ENCODE peak calls at places on chromosomes 11 and 22, in nine cellular contexts. I, K, Y, L, Z, M, Q, V and T are unnamed samples.

GRCh38 chr11:103529217-103529684 is 420.0 kb downstream of the DYNC2H1 start:
- DNase-seq in I (no peak), L (no peak), K (no peak), Q (no peak), Y (no peak), V (no peak), Z (no peak), M (no peak), T (no peak)

GRCh38 chr11:123450593-123450992 is 20.5 kb downstream of the GRAMD1B start:
- DNase-seq in Y (no peak), M (no peak), V (no peak), Z (no peak), K (no peak), Q (no peak), L (no peak), I (no peak), T (no peak)

GRCh38 chr22:40348025-40348658 is 1.8 kb downstream of the ADSL start:
- DNase-seq in K (peak), M (peak), Z (peak), I (peak), V (peak), Y (no peak), Q (no peak), L (peak), T (no peak)

GRCh38 chr11:42407379-42407778 is 904.4 kb upstream of the API5 start:
- DNase-seq in Z (no peak), K (no peak), L (peak), Y (no peak), I (peak), M (no peak), Q (no peak), V (peak), T (no peak)

GRCh38 chr11:96049426-96049825 is 125.5 kb upstream of the MTMR2 start:
- DNase-seq in L (no peak), M (no peak), I (no peak), Y (no peak), Z (no peak), K (no peak), V (no peak), Q (no peak), T (no peak)

GRCh38 chr11:17714356-17714854 is 5.0 kb upstream of the MYOD1 start:
- DNase-seq in Q (no peak), M (no peak), I (no peak), Z (no peak), L (no peak), Y (no peak), V (no peak), K (peak), T (no peak)

GRCh38 chr11:35151241-35151640 is 12.3 kb downstream of the CD44 start:
- DNase-seq in K (no peak), V (no peak), Z (no peak), M (no peak), Y (no peak), Q (no peak), L (no peak), I (no peak), T (no peak)

GRCh38 chr11:74570266-74571061 is 21.9 kb upstream of the POLD3 start:
- DNase-seq in I (peak), M (no peak), Y (no peak), L (peak), Q (no peak), Z (peak), K (no peak), V (peak), T (no peak)

GRCh38 chr22:27996529-27996925 is 77.5 kb upstream of the PITPNB start:
- DNase-seq in K (no peak), Y (no peak), Z (no peak), M (no peak), Q (no peak), V (no peak), L (no peak), I (no peak), T (no peak)

GRCh38 chr11:71499125-71499524 is 27.9 kb upstream of the KRTAP5-7 start:
- DNase-seq in Q (no peak), Y (no peak), M (no peak), Z (no peak), V (no peak), K (peak), L (peak), I (no peak), T (no peak)

GRCh38 chr11:18192988-18193387 is 20.4 kb downstream of the MRGPRX4 start:
- DNase-seq in M (no peak), Z (no peak), V (peak), Y (no peak), I (no peak), K (no peak), Q (no peak), L (no peak), T (no peak)

GRCh38 chr22:19043111-19044085 is 78.8 kb downstream of the DGCR2 start:
- DNase-seq in I (no peak), Y (no peak), L (no peak), Q (no peak), M (no peak), V (no peak), K (no peak), Z (no peak), T (no peak)

GRCh38 chr11:64358907-64359711 is at the start of gene RPS6KA4:
- DNase-seq in I (no peak), Q (no peak), L (peak), M (no peak), V (peak), K (peak), Z (peak), Y (no peak), T (peak)

GRCh38 chr11:64447717-64448598 is 89.0 kb downstream of the RPS6KA4 start:
- DNase-seq in Q (no peak), M (no peak), I (peak), Z (no peak), V (peak), Y (no peak), L (peak), K (peak), T (no peak)